ENCODE peak calls at places on chromosomes 6 and 20, in four cellular contexts. D, K, E and M are unnamed samples.

GRCh38 chr6:156949376-156949775 is 172.2 kb downstream of the ARID1B start:
- DNase-seq in D (peak), K (peak), E (no peak), M (peak)

GRCh38 chr6:71197267-71197666 is 91.3 kb upstream of the OGFRL1 start:
- DNase-seq in D (no peak), K (peak), E (no peak), M (peak)

GRCh38 chr20:51650685-51651134 is 108.2 kb upstream of the NFATC2 start:
- DNase-seq in D (peak), K (peak), E (no peak), M (peak)

GRCh38 chr20:59948828-59949720 is 8.9 kb downstream of the FAM217B start:
- DNase-seq in D (peak), K (peak), E (no peak), M (peak)

GRCh38 chr6:1325471-1326309 is 13.8 kb downstream of the FOXQ1 start:
- DNase-seq in D (peak), K (peak), E (no peak), M (peak)

GRCh38 chr6:7727150-7727950 is 1.5 kb downstream of the BMP6 start:
- DNase-seq in D (no peak), K (no peak), E (no peak), M (no peak)

GRCh38 chr6:29943053-29943966 is 978 bp downstream of the HLA-A start:
- DNase-seq in D (no peak), K (no peak), E (no peak), M (no peak)

GRCh38 chr20:10636326-10636818 is 37.4 kb downstream of the JAG1 start:
- DNase-seq in D (no peak), K (peak), E (no peak), M (no peak)

GRCh38 chr6:42142118-42142835 is at the start of gene C6orf132:
- DNase-seq in D (peak), K (no peak), E (no peak), M (peak)

GRCh38 chr20:59994697-59995122 is 36.5 kb downstream of the CDH26 start:
- DNase-seq in D (peak), K (no peak), E (no peak), M (no peak)

GRCh38 chr20:8912731-8913130 is 156.2 kb upstream of the PLCB4 start:
- DNase-seq in D (no peak), K (no peak), E (no peak), M (no peak)

GRCh38 chr20:45791668-45792512 is at the start of the genes DNTTIP1 and WFDC3:
- DNase-seq in D (peak), K (peak), E (peak), M (peak)

GRCh38 chr20:21053002-21053762 is 53.0 kb downstream of the LINC00237 start:
- DNase-seq in D (no peak), K (no peak), E (no peak), M (no peak)

GRCh38 chr6:16316741-16317251 is 78.4 kb downstream of the GMPR start:
- DNase-seq in D (peak), K (peak), E (no peak), M (peak)

GRCh38 chr6:74087898-74088297 is 391.9 kb downstream of the CD109 start:
- DNase-seq in D (no peak), K (peak), E (no peak), M (no peak)

GRCh38 chr20:45629496-45630100 is at the start of gene WFDC10A:
- DNase-seq in D (peak), K (peak), E (no peak), M (peak)

GRCh38 chr6:150734235-150734634 is 131.3 kb upstream of the MTHFD1L start:
- DNase-seq in D (peak), K (no peak), E (no peak), M (no peak)

GRCh38 chr20:60559462-60559861 is 601.2 kb downstream of the CDH26 start:
- DNase-seq in D (no peak), K (no peak), E (no peak), M (no peak)

GRCh38 chr6:151340206-151340978 is 51.0 kb downstream of the ZBTB2 start:
- DNase-seq in D (no peak), K (no peak), E (no peak), M (no peak)

GRCh38 chr6:167825759-167826229 is 917 bp upstream of the AFDN start:
- DNase-seq in D (peak), K (no peak), E (no peak), M (no peak)

GRCh38 chr6:498795-499231 is 107.3 kb downstream of the IRF4 start:
- DNase-seq in D (no peak), K (peak), E (no peak), M (no peak)

GRCh38 chr6:11833626-11834592 is 55.3 kb upstream of the ADTRP start:
- DNase-seq in D (no peak), K (no peak), E (no peak), M (no peak)

DNA sequence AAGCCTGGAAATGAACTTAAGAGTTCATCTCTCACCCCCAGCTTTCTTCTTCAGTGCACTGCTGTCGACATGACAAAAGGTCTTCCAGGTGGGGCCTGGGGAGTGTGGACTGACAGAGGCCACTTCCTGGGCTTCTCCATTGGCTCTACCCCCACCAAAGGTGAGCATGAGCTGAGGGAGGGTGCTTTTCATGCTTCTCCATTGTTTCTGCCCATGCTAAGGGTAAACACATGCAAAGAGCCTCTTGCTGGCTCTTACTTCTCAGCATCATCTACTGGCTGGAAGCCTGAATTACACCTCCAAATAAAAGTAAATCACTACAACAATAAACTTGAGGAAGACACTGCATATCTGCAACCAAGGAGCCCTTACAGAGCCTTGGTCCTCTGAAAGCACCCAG is 227.2 kb downstream of the EPM2A start:
- DNase-seq in D (no peak), K (no peak), E (no peak), M (no peak)
- TF ChIP-seq CTCF in D (no peak), K (peak), E (no peak), M (peak)

GRCh38 chr6:79947191-79948173 is at the start of gene ELOVL4:
- DNase-seq in D (peak), K (peak), E (peak), M (peak)

GRCh38 chr6:79946773-79947190 is 571 bp downstream of the ELOVL4 start:
- DNase-seq in D (peak), K (peak), E (no peak), M (peak)

GRCh38 chr6:79949235-79949634 is 1.9 kb upstream of the ELOVL4 start:
- DNase-seq in D (peak), K (peak), E (no peak), M (peak)

GRCh38 chr6:79943133-79943532 is 4.2 kb downstream of the ELOVL4 start:
- DNase-seq in D (no peak), K (no peak), E (no peak), M (no peak)

GRCh38 chr6:79946242-79946641 is 1.1 kb downstream of the ELOVL4 start:
- DNase-seq in D (peak), K (peak), E (no peak), M (peak)
- TF ChIP-seq CTCF in D (peak), K (peak), E (no peak), M (peak)

GRCh38 chr6:152952866-152953509 is 29.9 kb downstream of the FBXO5 start:
- DNase-seq in D (peak), K (peak), E (no peak), M (peak)
- TF ChIP-seq CTCF in D (peak), K (peak), E (peak), M (peak)

GRCh38 chr6:69894578-69895347 is 28.4 kb downstream of the COL19A1 start:
- DNase-seq in D (peak), K (peak), E (no peak), M (no peak)
- TF ChIP-seq CTCF in D (no peak), K (no peak), E (no peak), M (no peak)

DNA sequence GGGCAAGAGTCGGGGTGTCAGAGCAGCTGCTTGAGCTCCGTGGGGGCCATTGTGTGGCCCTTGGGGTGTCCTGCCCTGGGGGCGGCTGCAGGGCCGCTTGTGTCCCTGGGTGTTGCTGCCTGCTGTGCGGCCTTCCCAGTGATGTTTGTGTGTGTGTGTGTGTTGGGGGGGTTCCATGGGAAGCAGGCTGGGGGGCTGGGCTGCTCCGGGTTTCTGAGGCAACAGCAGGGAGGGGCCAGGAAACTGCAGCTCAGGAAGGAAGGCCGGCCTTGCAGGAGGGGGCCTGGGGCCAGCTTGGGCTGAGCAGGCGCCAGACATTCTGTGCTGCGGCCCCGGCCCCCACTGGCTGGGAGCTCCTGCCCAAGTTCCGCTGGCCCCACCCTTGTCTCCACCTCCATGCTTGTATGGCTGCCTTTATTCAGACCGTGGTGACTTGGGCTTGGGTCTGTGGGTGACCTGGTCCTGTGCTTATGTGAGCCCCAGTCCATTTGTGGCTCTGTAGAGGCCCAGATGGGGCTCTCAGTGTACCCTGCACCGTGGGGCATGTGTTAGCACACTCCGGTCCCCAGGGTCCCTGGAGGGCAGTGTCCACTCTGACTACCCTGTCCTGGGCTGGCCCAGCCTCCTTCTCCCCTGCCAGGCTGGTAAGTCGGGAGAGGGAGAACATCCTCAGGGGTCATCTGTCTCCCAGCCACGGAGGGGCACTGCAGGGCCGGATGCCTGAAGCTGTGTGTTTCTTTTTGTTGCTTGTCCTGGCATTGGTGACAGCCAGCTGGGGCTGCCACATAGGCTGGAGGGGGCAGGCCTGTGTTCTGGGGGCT is 4.6 kb upstream of the SOX18 start:
- DNase-seq in D (no peak), K (no peak), E (no peak), M (no peak)
- TF ChIP-seq CTCF in D (no peak), K (peak), E (no peak), M (peak)

DNA sequence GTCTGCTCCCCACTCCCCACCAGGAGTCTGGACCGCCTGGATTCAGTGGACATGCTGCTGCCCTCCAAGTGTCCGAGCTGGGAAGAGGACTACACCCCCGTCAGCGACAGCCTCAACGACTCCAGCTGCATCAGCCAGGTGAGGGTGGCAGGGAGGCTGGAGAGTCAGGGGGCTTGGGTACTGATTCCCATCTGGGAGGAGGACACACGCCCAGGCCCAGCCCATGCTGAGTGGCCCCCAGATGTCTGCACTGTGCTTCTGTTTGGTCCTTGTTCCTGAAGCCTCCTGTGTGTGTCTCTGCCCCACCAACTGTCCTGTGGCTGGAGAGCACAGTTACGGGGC is 101.6 kb upstream of the MYL9 start:
- DNase-seq in D (no peak), K (no peak), E (no peak), M (no peak)
- TF ChIP-seq CTCF in D (peak), K (no peak), E (no peak), M (peak)

DNA sequence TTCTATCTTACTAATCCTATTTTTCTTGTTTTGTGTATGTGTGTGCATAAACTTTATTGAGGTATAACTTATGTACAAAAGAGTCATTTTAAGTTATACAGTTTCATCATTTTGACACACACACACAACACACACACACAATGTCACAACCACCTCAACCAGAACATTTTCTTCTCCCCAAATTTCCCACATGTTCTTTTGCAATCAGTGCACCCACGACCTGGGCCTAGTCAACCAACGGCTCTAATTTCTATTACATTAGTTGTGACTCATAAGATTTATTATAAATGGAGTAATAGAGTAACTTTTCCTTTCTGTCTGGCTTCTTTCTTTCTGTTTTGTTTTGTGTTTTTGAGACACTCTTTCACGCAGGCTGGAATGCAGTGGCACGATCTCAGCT is 9.8 kb upstream of the POM121L2 start:
- DNase-seq in D (no peak), K (no peak), E (no peak), M (no peak)
- TF ChIP-seq CTCF in D (no peak), K (no peak), E (no peak), M (no peak)

DNA sequence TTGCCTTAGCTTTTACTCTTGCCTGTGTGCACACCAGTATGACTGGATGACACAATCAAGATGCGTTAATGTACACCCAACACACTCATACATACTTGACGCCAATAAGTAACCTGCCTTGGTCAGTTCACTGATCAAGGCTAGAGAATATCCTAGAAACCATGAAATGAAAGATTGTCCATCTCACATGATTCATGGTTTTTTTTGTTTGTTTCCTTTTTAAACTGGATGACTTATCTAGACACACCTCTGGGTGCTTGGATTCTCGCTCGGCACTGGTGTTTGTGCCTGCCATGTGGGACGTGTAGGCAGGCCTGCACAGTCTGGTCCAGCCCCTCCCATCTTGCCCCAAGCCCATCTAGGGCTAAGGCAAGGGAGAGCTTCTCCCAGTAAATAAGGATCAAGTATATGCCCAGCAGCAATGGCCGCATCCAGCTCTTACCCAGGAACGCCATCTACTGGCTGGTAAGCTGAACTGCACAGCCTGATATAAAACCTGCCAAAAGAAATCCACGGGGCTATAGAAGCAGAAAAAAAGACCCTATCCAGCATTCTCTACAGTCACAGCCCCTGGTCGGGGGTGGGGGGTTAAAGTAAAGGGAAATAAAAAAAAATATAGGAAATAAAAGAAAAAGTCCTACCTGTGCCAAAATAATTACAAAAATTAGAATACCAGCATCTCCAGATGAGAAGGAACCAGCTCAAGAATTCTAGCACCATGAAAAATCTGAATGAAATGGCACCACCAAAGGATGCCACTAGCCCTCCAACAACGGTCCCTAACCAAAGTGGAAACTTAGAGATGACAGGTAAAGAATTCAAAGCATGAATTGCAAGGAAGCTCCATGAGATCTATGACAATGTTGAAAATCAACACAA is 73.3 kb downstream of the OTOR start:
- DNase-seq in D (peak), K (peak), E (no peak), M (peak)
- TF ChIP-seq CTCF in D (peak), K (peak), E (peak), M (peak)

GRCh38 chr6:52089758-52090348 is 2.4 kb upstream of the PKHD1 start:
- DNase-seq in D (peak), K (no peak), E (no peak), M (no peak)

GRCh38 chr6:52087498-52087999 is at the start of gene PKHD1:
- DNase-seq in D (peak), K (no peak), E (no peak), M (no peak)
- TF ChIP-seq CTCF in D (no peak), K (peak), E (peak), M (peak)

DNA sequence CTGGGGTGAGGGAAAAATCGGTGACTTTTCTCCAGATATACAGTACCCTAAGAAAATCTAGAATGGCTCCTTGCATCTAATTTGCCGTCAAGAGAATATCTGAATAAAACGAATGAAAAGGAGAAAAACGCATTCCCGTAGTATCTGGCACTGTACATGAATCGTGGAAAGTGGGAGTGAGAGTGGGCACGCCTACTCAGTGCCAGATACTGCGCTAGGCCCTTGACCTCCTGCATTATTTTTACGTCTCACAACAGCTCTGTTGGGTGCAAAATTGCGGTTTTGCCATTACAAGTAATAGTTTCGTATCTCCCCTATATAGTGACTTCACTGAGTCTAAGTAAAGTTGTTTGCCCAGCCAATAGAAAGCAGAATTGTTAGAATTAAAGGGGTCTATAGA is 1.3 kb downstream of the CALHM6 start:
- DNase-seq in D (no peak), K (no peak), E (no peak), M (no peak)
- TF ChIP-seq CTCF in D (no peak), K (no peak), E (no peak), M (no peak)